ENCODE peak calls at places on chromosomes 4 and X, in six cellular contexts. Q is C1 segment of cervical spinal cord; G is activated CD4-positive, alpha-beta T cell treated with anti-CD3 and anti-CD28 coated beads, Interleukin-2, amount 50 U/mL, for 1 hour; J is anterior cingulate cortex; C is hepatocyte; K is amniotic stem cell. S is an unnamed sample.

GRCh38 chr4:161920304-161921052 is 243.3 kb downstream of the FSTL5 start:
- DNase-seq in Q (no peak), C (no peak), K (no peak), G (no peak), J (no peak), S (no peak)

GRCh38 chr4:93183589-93183988 is 645.0 kb upstream of the ATOH1 start:
- DNase-seq in C (no peak), K (no peak), J (no peak), Q (no peak), G (no peak), S (no peak)

GRCh38 chr4:100576570-100576969 is 58.7 kb upstream of the EMCN start:
- DNase-seq in Q (no peak), G (no peak), J (no peak), K (no peak), C (no peak), S (no peak)

GRCh38 chrX:101025126-101025525 is 26.8 kb downstream of the TRMT2B start:
- DNase-seq in G (no peak), C (no peak), K (no peak), J (no peak), Q (no peak), S (no peak)

GRCh38 chrX:148470324-148470723 is 30.1 kb upstream of the AFF2 start:
- DNase-seq in C (no peak), J (no peak), K (no peak), G (no peak), Q (no peak), S (no peak)

GRCh38 chr4:130393246-130394041 is 1297.5 kb downstream of the C4orf33 start:
- DNase-seq in J (no peak), Q (no peak), C (no peak), K (peak; percentile 1), G (no peak), S (no peak)

GRCh38 chrX:49309401-49309981 is 6.0 kb downstream of the GAGE10 start:
- DNase-seq in K (no peak), C (peak; percentile 22), G (no peak), J (no peak), Q (no peak), S (no peak)

GRCh38 chrX:49272426-49272825 is 2.8 kb downstream of the PPP1R3F start:
- DNase-seq in G (peak; percentile 5), C (no peak), K (no peak), J (no peak), Q (no peak), S (no peak)

GRCh38 chrX:111568356-111568755 is 56.9 kb downstream of the SERTM2 start:
- DNase-seq in G (no peak), C (peak; percentile 50), K (no peak), Q (no peak), J (no peak), S (peak; percentile 15)

GRCh38 chr4:123516576-123516975 is 120.0 kb downstream of the SPRY1 start:
- DNase-seq in Q (no peak), J (no peak), K (no peak), C (no peak), G (no peak), S (no peak)

GRCh38 chr4:125732682-125733081 is 417.9 kb downstream of the FAT4 start:
- DNase-seq in Q (no peak), J (no peak), K (no peak), C (no peak), G (no peak), S (no peak)

GRCh38 chrX:64093761-64094160 is 111.7 kb downstream of the AMER1 start:
- DNase-seq in Q (no peak), J (no peak), C (no peak), K (no peak), G (no peak), S (no peak)

GRCh38 chrX:14801136-14801535 is 71.7 kb downstream of the FANCB start:
- DNase-seq in J (no peak), Q (no peak), C (no peak), K (no peak), G (no peak), S (no peak)

GRCh38 chr4:174209296-174209695 is 74.2 kb downstream of the FBXO8 start:
- DNase-seq in K (no peak), J (no peak), C (no peak), G (no peak), Q (no peak), S (no peak)

GRCh38 chrX:21408324-21408723 is 34.1 kb downstream of the CNKSR2 start:
- DNase-seq in J (no peak), C (no peak), Q (no peak), G (no peak), K (no peak), S (no peak)

GRCh38 chrX:80812176-80812575 is 2.5 kb upstream of the BRWD3 start:
- DNase-seq in C (peak; percentile 20), G (peak; percentile 20), J (peak; percentile 2), Q (peak; percentile 4), K (no peak), S (no peak)

GRCh38 chr4:100366213-100366612 is 151.6 kb downstream of the EMCN start:
- DNase-seq in C (no peak), Q (no peak), G (no peak), K (no peak), J (no peak), S (no peak)

GRCh38 chr4:177861551-177862094 is 419.4 kb upstream of the AGA start:
- DNase-seq in J (no peak), G (no peak), Q (no peak), C (no peak), K (no peak), S (no peak)

GRCh38 chr4:31193516-31193915 is 473.3 kb downstream of the PCDH7 start:
- DNase-seq in Q (no peak), C (no peak), K (no peak), J (no peak), G (no peak), S (no peak)

GRCh38 chr4:128536746-128537145 is 249.1 kb upstream of the PGRMC2 start:
- DNase-seq in J (no peak), K (no peak), C (no peak), Q (no peak), G (no peak), S (no peak)

GRCh38 chr4:24837781-24838180 is 42.4 kb downstream of the SOD3 start:
- DNase-seq in G (no peak), Q (no peak), J (no peak), C (no peak), K (no peak), S (no peak)

GRCh38 chr4:138192113-138192512 is 50.0 kb downstream of the SLC7A11 start:
- DNase-seq in Q (no peak), K (no peak), C (no peak), J (no peak), G (no peak), S (no peak)

GRCh38 chrX:22575161-22575845 is 302.6 kb downstream of the CBLL2 start:
- DNase-seq in C (no peak), J (no peak), K (no peak), Q (no peak), G (no peak), S (no peak)

GRCh38 chr4:88230399-88230798 is 54.0 kb downstream of the PPM1K start:
- DNase-seq in J (no peak), K (no peak), G (no peak), C (no peak), Q (no peak), S (no peak)

GRCh38 chr4:13990596-13991589 is 363.4 kb upstream of the BOD1L1 start:
- DNase-seq in J (no peak), K (no peak), G (no peak), Q (no peak), C (peak; percentile 77), S (peak; percentile 78)

GRCh38 chr4:8723222-8723980 is 130.8 kb downstream of the CPZ start:
- DNase-seq in G (no peak), J (no peak), C (no peak), Q (no peak), K (no peak), S (no peak)

GRCh38 chr4:37767546-37767945 is 58.9 kb upstream of the PGM2 start:
- DNase-seq in C (peak; percentile 39), K (no peak), J (peak; percentile 16), G (peak; percentile 14), Q (no peak), S (peak; percentile 61)

GRCh38 chrX:23692166-23692565 is 24.9 kb downstream of the PRDX4 start:
- DNase-seq in G (no peak), Q (no peak), C (no peak), J (no peak), K (no peak), S (no peak)

GRCh38 chr4:68693325-68694075 is 23.0 kb upstream of the UGT2B15 start:
- DNase-seq in G (no peak), Q (no peak), K (no peak), C (no peak), J (no peak), S (no peak)

GRCh38 chr4:153620352-153620751 is 63.7 kb upstream of the TLR2 start:
- DNase-seq in K (no peak), G (no peak), C (no peak), J (no peak), Q (no peak), S (no peak)

GRCh38 chrX:54695231-54695630 is 102.8 kb downstream of the ITIH6 start:
- DNase-seq in G (no peak), K (no peak), Q (no peak), C (peak; percentile 11), J (no peak), S (no peak)

GRCh38 chr4:185421366-185422124 is 4.2 kb downstream of the UFSP2 start:
- DNase-seq in K (no peak), J (no peak), Q (no peak), G (no peak), C (no peak), S (no peak)

GRCh38 chr4:88735554-88735953 is 37.9 kb upstream of the NAP1L5 start:
- DNase-seq in K (no peak), Q (no peak), J (no peak), C (no peak), G (no peak), S (no peak)

GRCh38 chrX:39848243-39848642 is 249.5 kb downstream of the BCOR start:
- DNase-seq in J (no peak), G (no peak), Q (no peak), C (no peak), K (no peak), S (no peak)

GRCh38 chrX:8668797-8669196 is 63.1 kb downstream of the ANOS1 start:
- DNase-seq in J (no peak), Q (no peak), K (no peak), C (peak; percentile 11), G (no peak), S (no peak)

GRCh38 chr4:74873545-74874295 is 59.2 kb upstream of the PARM1 start:
- DNase-seq in J (no peak), G (no peak), C (no peak), K (no peak), Q (no peak), S (no peak)